ENCODE peak calls at places on chromosomes 11 and 22, in six cellular contexts. Y, L, I, U, W and B are unnamed samples. For H3K27me3, the result is how much of the 10 kb centered on the place peaks cover.

GRCh38 chr11:103537904-103538502 is 428.8 kb downstream of the DYNC2H1 start:
- DNase-seq in Y (no peak), L (no peak), I (no peak), U (peak), W (no peak), B (no peak)

GRCh38 chr11:122367809-122368231 is 251.8 kb upstream of the BLID start:
- DNase-seq in Y (no peak), L (no peak), I (no peak), U (no peak), W (no peak), B (peak)

GRCh38 chr11:129190087-129190486 is 2.0 kb downstream of the ARHGAP32 start:
- DNase-seq in Y (no peak), L (no peak), I (no peak), U (no peak), W (no peak), B (no peak)

GRCh38 chr11:58600510-58600909 is 21.6 kb downstream of the ZFP91 start:
- DNase-seq in Y (no peak), L (no peak), I (no peak), U (no peak), W (no peak), B (no peak)

GRCh38 chr11:15430381-15430780 is 315.7 kb downstream of the INSC start:
- DNase-seq in Y (no peak), L (no peak), I (no peak), U (no peak), W (no peak), B (no peak)

GRCh38 chr11:104163100-104164027 is 583 bp downstream of the PDGFD start:
- DNase-seq in Y (no peak), L (no peak), I (peak), U (no peak), W (no peak), B (no peak)

GRCh38 chr11:79119491-79120284 is 321.1 kb downstream of the TENM4 start:
- DNase-seq in Y (no peak), L (no peak), I (no peak), U (peak), W (no peak), B (no peak)

GRCh38 chr22:26512149-26512793 is at the start of gene TFIP11:
- DNase-seq in Y (peak), L (peak), I (peak), U (peak), W (peak), B (peak)

GRCh38 chr11:555500-556174 is 4.9 kb downstream of the LMNTD2 start:
- DNase-seq in Y (no peak), L (no peak), I (no peak), U (no peak), W (no peak), B (no peak)

GRCh38 chr11:132137981-132138313 is 767.5 kb downstream of the NTM start:
- DNase-seq in Y (no peak), L (no peak), I (no peak), U (no peak), W (no peak), B (no peak)

GRCh38 chr11:44456544-44457270 is 108.8 kb upstream of the CD82 start:
- DNase-seq in Y (no peak), L (no peak), I (peak), U (no peak), W (no peak), B (peak)

DNA sequence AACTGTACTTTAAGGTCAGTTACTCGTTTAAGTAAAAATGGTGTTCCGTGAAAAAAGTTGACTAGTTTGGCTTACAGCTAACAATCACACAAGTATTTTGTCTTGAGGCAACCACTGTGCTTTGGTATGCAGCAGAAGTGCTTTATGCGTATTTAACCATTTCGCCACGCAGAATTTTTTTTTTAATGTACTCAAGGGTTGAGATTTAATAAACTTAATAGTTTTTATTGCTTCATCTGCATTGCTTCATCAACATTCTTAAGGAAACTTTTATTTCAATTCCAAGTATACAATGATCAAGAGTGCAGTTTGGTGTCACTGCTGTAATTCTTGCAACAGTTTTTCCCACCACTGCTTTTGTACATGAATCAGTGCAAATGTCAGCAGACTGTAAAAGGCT is 66.4 kb downstream of the ZNRF3 start:
- DNase-seq in Y (no peak), L (no peak), I (no peak), U (no peak), W (no peak), B (no peak)
- H3K27me3 ChIP-seq in Y (under half), L (under half), I (under half), U (under half), W (under half), B (under half)

GRCh38 chr11:34810107-34810562 is 106.0 kb downstream of the APIP start:
- DNase-seq in Y (no peak), L (no peak), I (no peak), U (no peak), W (no peak), B (no peak)

GRCh38 chr11:34806875-34807274 is 109.3 kb downstream of the APIP start:
- DNase-seq in Y (no peak), L (no peak), I (no peak), U (no peak), W (no peak), B (no peak)

GRCh38 chr11:34811858-34812257 is 104.3 kb downstream of the APIP start:
- DNase-seq in Y (no peak), L (no peak), I (no peak), U (no peak), W (no peak), B (no peak)

GRCh38 chr11:34805937-34806336 is 110.2 kb downstream of the APIP start:
- DNase-seq in Y (no peak), L (no peak), I (no peak), U (no peak), W (no peak), B (no peak)

DNA sequence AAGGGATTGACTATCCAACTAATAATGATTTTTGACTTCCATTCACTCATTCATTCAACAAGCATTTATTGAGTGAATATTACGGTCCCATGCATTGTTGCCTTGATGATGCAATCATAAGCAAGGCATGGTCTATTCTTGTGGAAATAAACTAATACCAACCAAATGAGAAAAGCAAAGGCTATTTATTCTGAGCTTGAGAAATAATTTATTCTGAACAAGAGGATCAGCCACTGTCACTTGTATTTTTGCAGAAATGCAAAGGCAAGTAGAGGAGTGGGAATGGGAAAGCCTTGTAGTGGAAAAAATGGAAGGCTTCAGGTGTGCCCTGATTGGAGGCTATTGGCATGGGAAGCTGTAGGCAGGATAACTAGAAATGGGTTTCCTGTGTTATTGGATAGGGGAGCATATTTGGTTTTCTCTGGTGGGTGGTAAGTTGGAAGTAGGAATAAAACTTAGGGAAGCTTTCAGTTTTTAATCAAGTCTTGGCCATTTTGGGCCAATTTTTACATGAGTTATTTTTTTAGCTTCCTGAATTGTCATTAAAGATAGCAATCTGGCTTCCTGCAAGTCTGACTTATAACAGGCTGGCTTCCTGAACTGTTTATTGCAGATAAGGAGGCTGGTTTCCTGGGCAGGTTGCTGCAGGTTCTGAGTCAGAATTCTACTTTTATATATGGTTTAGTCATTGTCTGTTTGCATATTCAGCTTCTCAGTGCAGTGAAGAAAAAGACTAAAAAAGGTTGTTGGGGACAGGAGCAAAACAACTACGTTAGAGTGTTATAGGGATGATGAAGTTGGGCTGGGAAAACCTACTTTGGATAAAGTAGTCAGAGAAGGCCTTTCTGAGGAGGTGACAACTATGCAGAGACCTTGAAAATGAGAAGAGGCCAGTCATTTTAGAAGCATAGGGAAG is 106.7 kb downstream of the APIP start:
- DNase-seq in Y (no peak), L (no peak), I (no peak), U (no peak), W (no peak), B (no peak)
- H3K27me3 ChIP-seq in Y (under half), L (under half), I (under half), U (under half), W (under half), B (under half)

DNA sequence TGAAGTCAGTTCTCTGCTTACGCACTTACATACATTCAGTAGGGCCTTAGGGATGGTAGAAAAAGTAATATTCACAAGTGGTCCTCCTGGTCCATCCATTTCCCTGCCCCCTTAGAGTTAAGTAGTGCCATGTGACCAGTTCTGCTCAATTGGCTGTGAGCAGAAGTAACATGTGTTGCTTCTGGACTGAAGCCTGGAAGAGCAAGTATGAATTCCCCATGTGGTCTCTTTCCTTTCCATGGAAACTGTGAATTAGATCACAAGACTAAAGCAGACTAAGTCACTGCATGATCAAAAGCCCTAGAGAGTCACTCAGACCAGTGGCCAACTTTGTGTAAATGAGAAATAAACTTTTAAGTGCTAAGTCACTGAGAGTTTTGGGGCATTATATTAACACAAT is 341.7 kb upstream of the CADM1 start:
- DNase-seq in Y (no peak), L (no peak), I (no peak), U (no peak), W (no peak), B (no peak)
- H3K27me3 ChIP-seq in Y (under half), L (under half), I (under half), U (under half), W (under half), B (under half)

DNA sequence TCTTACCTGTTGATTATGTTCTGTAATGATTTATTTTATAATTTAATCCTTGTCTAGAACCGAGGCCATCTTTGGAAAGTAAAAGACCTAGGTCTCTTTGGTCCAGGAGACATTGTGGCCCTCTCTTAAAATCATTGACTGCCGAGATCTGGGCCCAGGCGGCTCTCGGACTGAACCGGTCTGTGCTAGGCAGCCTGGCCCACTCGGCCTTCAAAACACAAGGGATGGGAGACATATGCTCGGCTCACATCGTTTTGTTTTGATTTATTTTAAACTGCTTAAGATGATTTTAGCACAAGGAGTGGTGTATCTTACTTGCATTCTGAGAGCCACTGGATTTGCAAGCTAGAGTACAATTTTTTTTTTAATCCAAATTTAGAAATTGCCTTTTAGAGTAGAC is 80.2 kb upstream of the WNT7B start:
- DNase-seq in Y (peak), L (no peak), I (peak), U (no peak), W (no peak), B (no peak)
- H3K27me3 ChIP-seq in Y (under half), L (under half), I (under half), U (under half), W (under half), B (under half)

GRCh38 chr22:44382461-44383038 is 69.8 kb upstream of the SHISAL1 start:
- DNase-seq in Y (peak), L (no peak), I (no peak), U (peak), W (no peak), B (no peak)
- H3K27me3 ChIP-seq in Y (under half), L (under half), I (under half), U (under half), W (under half), B (under half)

GRCh38 chr11:86806903-86807302 is 6.6 kb downstream of the PRSS23 start:
- DNase-seq in Y (no peak), L (no peak), I (no peak), U (no peak), W (no peak), B (no peak)

GRCh38 chr11:86803641-86804040 is 3.3 kb downstream of the PRSS23 start:
- DNase-seq in Y (no peak), L (no peak), I (no peak), U (no peak), W (no peak), B (no peak)

GRCh38 chr11:86807356-86807755 is 7.0 kb downstream of the PRSS23 start:
- DNase-seq in Y (no peak), L (no peak), I (no peak), U (no peak), W (no peak), B (no peak)

GRCh38 chr11:86804871-86805415 is 4.6 kb downstream of the PRSS23 start:
- DNase-seq in Y (no peak), L (no peak), I (no peak), U (no peak), W (no peak), B (no peak)

GRCh38 chr11:86805873-86806310 is 5.5 kb downstream of the PRSS23 start:
- DNase-seq in Y (no peak), L (no peak), I (no peak), U (no peak), W (no peak), B (no peak)
- H3K27me3 ChIP-seq in Y (under half), L (under half), I (under half), U (under half), W (under half), B (under half)

GRCh38 chr11:27212248-27212780 is 150.7 kb downstream of the CCDC34 start:
- DNase-seq in Y (no peak), L (no peak), I (no peak), U (no peak), W (no peak), B (no peak)

GRCh38 chr11:27216268-27217149 is 146.5 kb downstream of the CCDC34 start:
- DNase-seq in Y (peak), L (no peak), I (peak), U (peak), W (no peak), B (no peak)

GRCh38 chr11:27215471-27216267 is 147.3 kb downstream of the CCDC34 start:
- DNase-seq in Y (peak), L (no peak), I (peak), U (peak), W (no peak), B (no peak)

GRCh38 chr11:27213232-27213660 is 149.8 kb downstream of the CCDC34 start:
- DNase-seq in Y (no peak), L (no peak), I (no peak), U (no peak), W (no peak), B (no peak)

DNA sequence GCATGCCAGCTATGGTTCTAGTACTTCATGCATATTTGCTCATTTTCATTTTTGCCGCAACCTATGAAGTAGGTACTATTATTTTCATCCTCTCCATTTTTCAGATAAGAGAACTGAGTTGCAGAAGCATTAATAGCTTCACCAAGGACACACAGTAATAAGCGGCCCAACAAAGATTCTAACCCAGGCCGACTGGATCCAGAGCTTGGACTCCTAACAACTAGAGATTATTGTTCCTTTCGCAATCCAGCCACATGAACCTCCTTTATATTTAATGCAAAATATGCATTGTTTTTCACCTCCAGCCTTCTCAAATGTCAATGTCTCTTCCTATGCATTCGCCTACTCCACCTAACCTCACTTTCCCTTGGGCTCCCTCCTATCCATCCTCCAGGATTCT is 148.3 kb downstream of the CCDC34 start:
- DNase-seq in Y (no peak), L (no peak), I (no peak), U (no peak), W (no peak), B (no peak)
- H3K27me3 ChIP-seq in Y (under half), L (under half), I (under half), U (under half), W (under half), B (under half)

GRCh38 chr11:65536412-65537295 is 11.8 kb downstream of the SCYL1 start:
- DNase-seq in Y (no peak), L (no peak), I (no peak), U (peak), W (no peak), B (no peak)

GRCh38 chr11:65538232-65538914 is 13.5 kb downstream of the SCYL1 start:
- DNase-seq in Y (no peak), L (no peak), I (no peak), U (no peak), W (no peak), B (no peak)

GRCh38 chr11:65538915-65539374 is 14.1 kb downstream of the SCYL1 start:
- DNase-seq in Y (no peak), L (no peak), I (no peak), U (no peak), W (no peak), B (no peak)

GRCh38 chr11:65537620-65538231 is 12.8 kb downstream of the SCYL1 start:
- DNase-seq in Y (no peak), L (no peak), I (no peak), U (peak), W (no peak), B (no peak)

DNA sequence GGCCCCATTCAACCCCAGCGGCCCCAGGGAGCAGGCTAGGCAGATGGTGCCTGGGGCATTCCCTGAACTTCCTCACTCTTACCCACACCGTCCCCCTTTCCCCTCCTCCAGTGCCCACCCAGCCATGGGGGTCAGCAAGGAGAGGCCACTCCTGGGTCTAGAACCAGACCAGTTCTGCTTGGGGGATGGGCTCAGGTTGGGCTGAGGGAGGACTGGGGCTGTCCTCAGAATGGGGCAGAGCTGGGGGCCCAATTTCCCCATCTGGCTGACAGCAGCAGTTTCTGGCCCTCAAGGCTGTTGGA is 12.4 kb downstream of the SCYL1 start:
- DNase-seq in Y (no peak), L (no peak), I (no peak), U (no peak), W (no peak), B (no peak)
- H3K27me3 ChIP-seq in Y (under half), L (under half), I (under half), U (under half), W (under half), B (under half)

GRCh38 chr11:17561111-17561415 is 14.0 kb downstream of the OTOG start:
- DNase-seq in Y (no peak), L (no peak), I (no peak), U (no peak), W (no peak), B (no peak)
- H3K27me3 ChIP-seq in Y (under half), L (under half), I (under half), U (under half), W (under half), B (under half)